ENCODE peak calls at places on chromosomes 16 and 17, in six cellular contexts. I, R, D, G, E and F are unnamed samples.

GRCh38 chr17:82338858-82339633 is 5.5 kb upstream of the SECTM1 start:
- DNase-seq in I (peak), R (peak), D (peak), G (no peak), E (no peak), F (no peak)

GRCh38 chr17:68296217-68297140 is 5.2 kb downstream of the ARSG start:
- DNase-seq in I (no peak), R (no peak), D (no peak), G (peak), E (no peak), F (no peak)

GRCh38 chr16:69937465-69937951 is 13.6 kb upstream of the CLEC18A start:
- DNase-seq in I (peak), R (no peak), D (no peak), G (no peak), E (no peak), F (no peak)

GRCh38 chr16:62573466-62573865 is 537.2 kb upstream of the CDH8 start:
- DNase-seq in I (no peak), R (no peak), D (no peak), G (no peak), E (no peak), F (no peak)

GRCh38 chr17:14508156-14508555 is 207.3 kb downstream of the HS3ST3B1 start:
- DNase-seq in I (no peak), R (no peak), D (no peak), G (no peak), E (no peak), F (no peak)

GRCh38 chr16:35142809-35143192 is 1683.4 kb downstream of the TP53TG3F start:
- DNase-seq in I (no peak), R (no peak), D (no peak), G (no peak), E (no peak), F (no peak)

GRCh38 chr16:866252-866651 is 65.7 kb upstream of the GNG13 start:
- DNase-seq in I (no peak), R (no peak), D (no peak), G (no peak), E (no peak), F (no peak)

GRCh38 chr17:77354721-77355455 is 214.1 kb downstream of the SEC14L1 start:
- DNase-seq in I (peak), R (peak), D (peak), G (peak), E (peak), F (no peak)

GRCh38 chr17:3762922-3763776 is 37.8 kb downstream of the ITGAE start:
- DNase-seq in I (no peak), R (no peak), D (no peak), G (peak), E (peak), F (peak)

GRCh38 chr16:57679768-57680167 is 11.7 kb downstream of the ADGRG3 start:
- DNase-seq in I (no peak), R (no peak), D (no peak), G (no peak), E (no peak), F (no peak)

GRCh38 chr17:82450357-82451106 is at the start of gene CYBC1:
- DNase-seq in I (peak), R (peak), D (peak), G (peak), E (peak), F (peak)

DNA sequence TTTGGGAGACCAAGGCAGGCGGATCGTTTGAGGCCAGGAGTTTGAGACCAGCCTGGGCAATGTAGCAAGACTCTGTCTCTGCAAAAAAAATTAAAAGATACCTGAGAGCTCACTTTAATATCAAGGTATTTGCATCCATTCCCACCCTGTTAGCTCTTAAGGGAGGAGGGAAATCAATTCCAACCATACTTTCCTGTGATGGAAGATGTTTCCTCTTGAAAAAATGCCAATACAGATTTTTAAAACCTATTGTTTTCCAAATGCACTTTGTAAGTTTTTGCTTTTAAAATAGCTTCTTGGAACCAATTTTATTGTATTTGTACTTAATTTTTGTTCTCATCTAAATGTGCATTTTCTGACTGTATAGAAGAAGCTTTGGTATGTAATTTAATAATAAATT is 49.2 kb downstream of the GOSR1 start:
- DNase-seq in I (no peak), R (no peak), D (no peak), G (no peak), E (no peak), F (no peak)
- TF ChIP-seq CTCF in I (no peak), R (no peak), D (no peak), G (no peak), E (no peak), F (no peak)

GRCh38 chr16:83926726-83927397 is 26.2 kb upstream of the OSGIN1 start:
- DNase-seq in I (peak), R (peak), D (peak), G (peak), E (peak), F (peak)
- TF ChIP-seq CTCF in I (peak), R (peak), D (peak), G (peak), E (peak), F (peak)

DNA sequence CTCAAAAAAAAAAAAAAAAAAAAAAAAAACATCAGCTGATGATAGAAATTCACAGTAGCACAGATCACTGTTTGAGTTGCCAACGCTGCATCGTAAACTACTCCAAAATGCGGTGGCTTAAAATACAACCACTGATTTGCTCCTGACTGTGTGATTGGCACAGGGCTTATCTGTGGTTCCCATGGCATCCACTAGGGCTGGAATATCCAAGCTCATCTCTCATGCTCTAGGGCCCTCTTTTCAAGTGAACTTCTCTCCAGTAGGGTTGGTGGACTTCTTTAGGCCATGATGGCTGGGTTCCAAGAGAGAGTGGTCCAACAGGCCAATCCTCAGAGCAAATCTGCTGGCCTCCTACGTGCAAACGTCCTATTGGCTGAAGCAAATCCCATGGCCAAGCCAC is 15.9 kb upstream of the GPRC5B start:
- DNase-seq in I (no peak), R (no peak), D (no peak), G (no peak), E (no peak), F (no peak)
- TF ChIP-seq CTCF in I (no peak), R (no peak), D (no peak), G (no peak), E (no peak), F (no peak)

GRCh38 chr16:67842509-67843342 is 606 bp downstream of the THAP11 start:
- DNase-seq in I (peak), R (no peak), D (peak), G (peak), E (peak), F (peak)
- TF ChIP-seq CTCF in I (peak), R (peak), D (peak), G (peak), E (peak), F (peak)